ENCODE peak calls at places on chromosomes 1 and 21, in eight cellular contexts. F, J, X, G, T, A, O and I are unnamed samples.

GRCh38 chr1:12083766-12084165 is 20.7 kb downstream of the TNFRSF8 start:
- DNase-seq in F (peak; percentile 45), J (no peak), X (peak; percentile 88), G (no peak), T (no peak), A (no peak), O (peak; percentile 87), I (no peak)

GRCh38 chr1:65260851-65261473 is 48.4 kb upstream of the DNAJC6 start:
- DNase-seq in F (no peak), J (no peak), X (peak; percentile 63), G (no peak), T (no peak), A (peak; percentile 34), O (peak; percentile 67), I (no peak)

GRCh38 chr1:66944330-66945274 is 19.8 kb downstream of the MIER1 start:
- DNase-seq in F (peak; percentile 27), J (no peak), X (peak; percentile 88), G (no peak), T (no peak), A (no peak), O (peak; percentile 85), I (no peak)

GRCh38 chr1:11295905-11296304 is 22.9 kb downstream of the UBIAD1 start:
- DNase-seq in F (no peak), J (no peak), X (no peak), G (no peak), T (no peak), A (no peak), O (no peak), I (no peak)

GRCh38 chr1:200912737-200913407 is 18.2 kb downstream of the INAVA start:
- DNase-seq in F (no peak), J (no peak), X (no peak), G (no peak), T (no peak), A (peak; percentile 84), O (no peak), I (no peak)

GRCh38 chr1:185534806-185535205 is 199.4 kb upstream of the HMCN1 start:
- DNase-seq in F (no peak), J (no peak), X (no peak), G (no peak), T (no peak), A (no peak), O (no peak), I (no peak)

GRCh38 chr1:155396874-155397476 is 76.3 kb downstream of the RUSC1 start:
- DNase-seq in F (no peak), J (no peak), X (no peak), G (no peak), T (no peak), A (no peak), O (no peak), I (no peak)

GRCh38 chr1:77975907-77976306 is 3.0 kb downstream of the FUBP1 start:
- DNase-seq in F (no peak), J (no peak), X (no peak), G (no peak), T (no peak), A (no peak), O (no peak), I (no peak)

GRCh38 chr1:27031235-27032118 is 18.8 kb upstream of the TENT5B start:
- DNase-seq in F (peak; percentile 34), J (peak; percentile 94), X (peak; percentile 83), G (no peak), T (peak; percentile 74), A (peak; percentile 89), O (peak; percentile 67), I (peak; percentile 79)

GRCh38 chr1:30765610-30766434 is 8.2 kb upstream of the LAPTM5 start:
- DNase-seq in F (no peak), J (no peak), X (no peak), G (no peak), T (no peak), A (no peak), O (no peak), I (no peak)

GRCh38 chr21:17270234-17270633 is 242.6 kb upstream of the CXADR start:
- DNase-seq in F (peak; percentile 1), J (no peak), X (peak; percentile 61), G (peak; percentile 24), T (no peak), A (peak; percentile 5), O (peak; percentile 31), I (peak; percentile 20)

GRCh38 chr1:108113496-108113895 is 86.6 kb downstream of the SLC25A24 start:
- DNase-seq in F (no peak), J (no peak), X (no peak), G (no peak), T (no peak), A (no peak), O (no peak), I (no peak)

GRCh38 chr21:32977216-32977615 is 48.5 kb upstream of the OLIG2 start:
- DNase-seq in F (no peak), J (no peak), X (no peak), G (no peak), T (no peak), A (no peak), O (no peak), I (no peak)

GRCh38 chr1:185565314-185565713 is 168.9 kb upstream of the HMCN1 start:
- DNase-seq in F (peak; percentile 55), J (no peak), X (peak; percentile 97), G (no peak), T (no peak), A (peak; percentile 95), O (peak; percentile 70), I (no peak)

GRCh38 chr1:80535446-80535845 is 1265.3 kb upstream of the ADGRL2 start:
- DNase-seq in F (no peak), J (no peak), X (no peak), G (no peak), T (no peak), A (no peak), O (no peak), I (no peak)

GRCh38 chr1:58041621-58042020 is 504.9 kb downstream of the OMA1 start:
- DNase-seq in F (no peak), J (no peak), X (peak; percentile 64), G (no peak), T (no peak), A (peak; percentile 21), O (no peak), I (no peak)

GRCh38 chr1:58045094-58045493 is 501.4 kb downstream of the OMA1 start:
- DNase-seq in F (no peak), J (no peak), X (no peak), G (no peak), T (no peak), A (no peak), O (no peak), I (no peak)

GRCh38 chr1:58047265-58047858 is 499.2 kb downstream of the OMA1 start:
- DNase-seq in F (no peak), J (no peak), X (no peak), G (no peak), T (no peak), A (peak; percentile 50), O (no peak), I (no peak)
- TF ChIP-seq CTCF in F (peak; percentile 66), J (peak; percentile 46), X (peak; percentile 63), G (peak; percentile 60), T (peak; percentile 28), A (peak; percentile 59), O (peak; percentile 59), I (peak; percentile 78)

DNA sequence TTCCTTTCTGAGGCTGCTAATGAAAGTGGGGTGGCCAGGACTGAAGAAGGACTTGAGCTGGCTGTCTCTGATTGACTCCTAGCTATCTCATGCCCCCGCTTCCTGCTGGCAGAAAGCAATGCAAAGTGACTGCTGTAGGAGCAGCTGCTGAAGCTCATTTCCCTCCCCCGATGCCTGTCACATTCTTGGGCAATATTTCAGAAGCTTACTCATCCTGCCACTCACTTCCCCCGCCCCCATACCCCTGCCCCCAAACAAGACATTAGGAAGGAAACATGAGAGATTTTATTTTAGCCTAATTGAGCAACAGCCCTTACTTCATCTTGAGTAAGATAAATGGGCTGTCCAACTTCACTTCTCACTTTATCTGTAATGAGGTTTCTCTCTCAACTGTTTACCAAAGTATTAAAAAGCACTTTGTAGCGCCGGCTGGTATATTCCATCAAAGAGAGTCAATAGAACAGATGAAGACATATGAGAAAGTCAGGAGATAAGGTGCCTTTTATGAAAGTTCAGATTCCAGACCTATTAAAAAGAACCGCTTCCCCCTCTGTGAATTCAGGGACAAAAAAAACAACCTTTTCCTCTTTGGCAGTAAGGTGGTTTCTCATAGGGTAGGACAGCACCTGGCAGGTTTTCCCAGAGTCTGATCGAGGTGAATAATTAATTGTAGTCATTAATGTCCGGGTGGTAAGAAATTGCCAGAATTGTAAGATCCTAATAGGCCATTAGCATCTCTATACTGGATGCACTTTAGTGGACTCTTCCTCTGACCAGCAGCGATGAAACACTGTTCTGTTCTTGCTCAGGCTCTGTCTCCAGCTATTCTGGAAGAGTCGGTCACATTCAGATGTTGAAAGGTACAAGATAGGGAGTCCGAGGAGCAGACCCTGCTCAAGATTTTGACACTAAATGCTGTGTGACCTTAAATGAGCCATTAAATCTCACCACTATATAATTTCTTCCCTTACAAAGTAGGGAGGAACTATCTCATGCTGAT is 70.2 kb downstream of the SH3GLB1 start:
- DNase-seq in F (peak; percentile 76), J (no peak), X (peak; percentile 91), G (peak; percentile 15), T (peak; percentile 36), A (peak; percentile 92), O (peak; percentile 90), I (peak; percentile 55)
- H3K27ac ChIP-seq in F (peak overlapping the region; percentile 86), J (peak overlapping the region; percentile 51), X (peak overlapping the region; percentile 49), G (no peak overlapping the region), T (peak overlapping the region; percentile 10), A (peak overlapping the region; percentile 81), O (peak overlapping the region; percentile 75), I (peak overlapping the region; percentile 29)

DNA sequence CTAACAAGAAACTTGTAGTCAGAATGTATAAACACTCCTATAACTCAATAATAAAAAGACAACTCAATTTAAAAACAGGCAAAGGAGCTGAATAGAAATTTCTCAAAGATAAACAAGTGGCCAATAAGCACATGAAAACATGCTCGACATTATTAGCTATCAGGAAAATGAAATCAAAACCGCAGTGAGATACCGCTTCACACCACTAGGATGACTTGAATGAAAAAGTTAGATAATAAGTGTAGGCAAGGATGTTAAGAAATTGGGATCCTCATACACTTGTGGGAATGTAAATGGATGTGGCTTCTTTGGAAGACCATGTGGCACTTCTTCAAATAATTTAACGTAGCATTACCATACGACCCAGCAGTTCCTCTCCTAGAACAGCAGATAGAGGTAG is 8.9 kb downstream of the RALGPS2 start:
- DNase-seq in F (no peak), J (no peak), X (no peak), G (no peak), T (no peak), A (no peak), O (no peak), I (no peak)
- TF ChIP-seq CTCF in F (peak; percentile 36), J (no peak), X (peak; percentile 40), G (no peak), T (no peak), A (no peak), O (peak; percentile 12), I (peak; percentile 35)

DNA sequence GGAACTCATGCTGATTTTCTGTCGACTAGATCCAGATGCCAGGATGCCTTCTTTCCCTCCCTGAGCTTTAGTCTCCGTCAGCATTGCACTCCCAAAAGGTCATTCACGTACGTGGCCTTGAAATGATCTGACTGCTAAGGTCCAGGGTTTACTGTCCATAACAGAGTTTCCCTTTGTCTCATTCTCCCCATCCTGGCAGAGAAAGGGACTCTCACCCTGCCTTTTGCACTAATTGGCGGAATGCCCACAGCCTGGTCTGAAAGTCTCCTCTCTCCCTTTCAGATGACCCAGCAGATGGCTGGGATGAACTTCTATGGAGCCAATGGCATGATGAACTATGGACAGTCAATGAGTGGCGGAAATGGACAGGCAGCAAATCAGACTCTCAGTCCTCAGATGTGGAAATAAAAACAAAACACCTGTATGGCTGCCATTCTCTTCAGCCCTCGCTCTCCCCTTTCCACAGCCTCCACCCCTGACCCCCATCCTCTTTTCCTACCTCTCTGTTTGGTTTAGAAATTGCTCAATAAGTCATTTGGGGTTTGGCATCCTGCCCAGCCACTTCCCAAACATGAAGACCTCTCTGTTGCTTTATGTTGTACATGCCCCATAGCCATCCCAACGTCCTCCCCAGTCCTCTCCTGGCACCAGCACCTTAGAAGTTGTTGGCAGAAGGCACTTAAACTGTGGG is 28.4 kb upstream of the ZFP69B start:
- DNase-seq in F (no peak), J (no peak), X (peak; percentile 48), G (no peak), T (no peak), A (no peak), O (peak; percentile 23), I (no peak)
- H3K27ac ChIP-seq in F (no peak overlapping the region), J (no peak overlapping the region), X (no peak overlapping the region), G (no peak overlapping the region), T (no peak overlapping the region), A (no peak overlapping the region), O (no peak overlapping the region), I (peak overlapping the region; percentile 21)